ENCODE peak calls at places on chromosomes 3 and 15, in ten cellular contexts. One of them, this sample, is unnamed.

GRCh38 chr15:79408041-79408440 is 24.1 kb upstream of the MINAR1 start:
- DNase-seq in tibial nerve: no peak
- DNase-seq in transverse colon: no peak
- DNase-seq in AG10803: peak
- DNase-seq in glutamatergic neuron: no peak
- DNase-seq in SK-N-DZ: no peak
- DNase-seq in COR-L47: no peak
- DNase-seq in stimulated activated CD4-positive, alpha-beta T cell treated with anti-CD3 and anti-CD28 coated beads, Interleukin-4, amount 100 ng/mL, for 4 hours: no peak
- DNase-seq in activated CD4-positive, alpha-beta T cell treated with anti-CD3 and anti-CD28 coated beads, Interleukin-2, amount 50 U/mL, for 4 hours: no peak
- DNase-seq in NCI-H1092: no peak
- DNase-seq in this sample: no peak

GRCh38 chr3:190912736-190913135 is 50.2 kb upstream of the GMNC start:
- DNase-seq in SK-N-DZ: no peak
- DNase-seq in transverse colon: no peak
- DNase-seq in tibial nerve: no peak
- DNase-seq in COR-L47: peak
- DNase-seq in glutamatergic neuron: no peak
- DNase-seq in stimulated activated CD4-positive, alpha-beta T cell treated with anti-CD3 and anti-CD28 coated beads, Interleukin-4, amount 100 ng/mL, for 4 hours: no peak
- DNase-seq in activated CD4-positive, alpha-beta T cell treated with anti-CD3 and anti-CD28 coated beads, Interleukin-2, amount 50 U/mL, for 4 hours: no peak
- DNase-seq in NCI-H1092: no peak
- DNase-seq in AG10803: no peak
- DNase-seq in this sample: no peak

GRCh38 chr3:9169951-9170850 is 79.2 kb downstream of the SRGAP3 start:
- DNase-seq in stimulated activated CD4-positive, alpha-beta T cell treated with anti-CD3 and anti-CD28 coated beads, Interleukin-4, amount 100 ng/mL, for 4 hours: peak
- DNase-seq in tibial nerve: no peak
- DNase-seq in transverse colon: no peak
- DNase-seq in NCI-H1092: no peak
- DNase-seq in AG10803: no peak
- DNase-seq in SK-N-DZ: no peak
- DNase-seq in activated CD4-positive, alpha-beta T cell treated with anti-CD3 and anti-CD28 coated beads, Interleukin-2, amount 50 U/mL, for 4 hours: no peak
- DNase-seq in glutamatergic neuron: no peak
- DNase-seq in COR-L47: no peak
- DNase-seq in this sample: peak

GRCh38 chr3:115977866-115978265 is 354.6 kb downstream of the GAP43 start:
- DNase-seq in transverse colon: no peak
- DNase-seq in SK-N-DZ: no peak
- DNase-seq in tibial nerve: no peak
- DNase-seq in activated CD4-positive, alpha-beta T cell treated with anti-CD3 and anti-CD28 coated beads, Interleukin-2, amount 50 U/mL, for 4 hours: no peak
- DNase-seq in AG10803: no peak
- DNase-seq in glutamatergic neuron: no peak
- DNase-seq in stimulated activated CD4-positive, alpha-beta T cell treated with anti-CD3 and anti-CD28 coated beads, Interleukin-4, amount 100 ng/mL, for 4 hours: no peak
- DNase-seq in NCI-H1092: no peak
- DNase-seq in COR-L47: no peak
- DNase-seq in this sample: no peak

GRCh38 chr3:194272861-194273266 is 78.3 kb downstream of the CPN2 start:
- DNase-seq in glutamatergic neuron: no peak
- DNase-seq in AG10803: peak
- DNase-seq in tibial nerve: no peak
- DNase-seq in transverse colon: peak
- DNase-seq in SK-N-DZ: peak
- DNase-seq in NCI-H1092: no peak
- DNase-seq in stimulated activated CD4-positive, alpha-beta T cell treated with anti-CD3 and anti-CD28 coated beads, Interleukin-4, amount 100 ng/mL, for 4 hours: no peak
- DNase-seq in activated CD4-positive, alpha-beta T cell treated with anti-CD3 and anti-CD28 coated beads, Interleukin-2, amount 50 U/mL, for 4 hours: no peak
- DNase-seq in COR-L47: no peak
- DNase-seq in this sample: no peak

GRCh38 chr15:35466476-35466875 is 79.5 kb downstream of the DPH6 start:
- DNase-seq in COR-L47: no peak
- DNase-seq in tibial nerve: no peak
- DNase-seq in SK-N-DZ: no peak
- DNase-seq in glutamatergic neuron: no peak
- DNase-seq in stimulated activated CD4-positive, alpha-beta T cell treated with anti-CD3 and anti-CD28 coated beads, Interleukin-4, amount 100 ng/mL, for 4 hours: no peak
- DNase-seq in AG10803: no peak
- DNase-seq in transverse colon: no peak
- DNase-seq in activated CD4-positive, alpha-beta T cell treated with anti-CD3 and anti-CD28 coated beads, Interleukin-2, amount 50 U/mL, for 4 hours: no peak
- DNase-seq in NCI-H1092: no peak
- DNase-seq in this sample: no peak

GRCh38 chr3:31724681-31725080 is 192.0 kb downstream of the STT3B start:
- DNase-seq in tibial nerve: no peak
- DNase-seq in transverse colon: no peak
- DNase-seq in stimulated activated CD4-positive, alpha-beta T cell treated with anti-CD3 and anti-CD28 coated beads, Interleukin-4, amount 100 ng/mL, for 4 hours: no peak
- DNase-seq in activated CD4-positive, alpha-beta T cell treated with anti-CD3 and anti-CD28 coated beads, Interleukin-2, amount 50 U/mL, for 4 hours: no peak
- DNase-seq in glutamatergic neuron: no peak
- DNase-seq in COR-L47: no peak
- DNase-seq in NCI-H1092: no peak
- DNase-seq in SK-N-DZ: peak
- DNase-seq in AG10803: peak
- DNase-seq in this sample: no peak

GRCh38 chr3:151439652-151440125 is 21.2 kb downstream of the IGSF10 start:
- DNase-seq in AG10803: peak
- DNase-seq in activated CD4-positive, alpha-beta T cell treated with anti-CD3 and anti-CD28 coated beads, Interleukin-2, amount 50 U/mL, for 4 hours: no peak
- DNase-seq in stimulated activated CD4-positive, alpha-beta T cell treated with anti-CD3 and anti-CD28 coated beads, Interleukin-4, amount 100 ng/mL, for 4 hours: no peak
- DNase-seq in tibial nerve: no peak
- DNase-seq in glutamatergic neuron: no peak
- DNase-seq in SK-N-DZ: peak
- DNase-seq in NCI-H1092: peak
- DNase-seq in COR-L47: peak
- DNase-seq in transverse colon: no peak
- DNase-seq in this sample: peak

GRCh38 chr3:128922804-128923459 is 43.5 kb downstream of the ACAD9 start:
- DNase-seq in stimulated activated CD4-positive, alpha-beta T cell treated with anti-CD3 and anti-CD28 coated beads, Interleukin-4, amount 100 ng/mL, for 4 hours: peak
- DNase-seq in activated CD4-positive, alpha-beta T cell treated with anti-CD3 and anti-CD28 coated beads, Interleukin-2, amount 50 U/mL, for 4 hours: peak
- DNase-seq in SK-N-DZ: no peak
- DNase-seq in NCI-H1092: no peak
- DNase-seq in transverse colon: no peak
- DNase-seq in AG10803: no peak
- DNase-seq in COR-L47: no peak
- DNase-seq in tibial nerve: no peak
- DNase-seq in glutamatergic neuron: no peak
- DNase-seq in this sample: peak

GRCh38 chr15:84992157-84992940 is 10.7 kb downstream of the PDE8A start:
- DNase-seq in tibial nerve: no peak
- DNase-seq in glutamatergic neuron: no peak
- DNase-seq in transverse colon: peak
- DNase-seq in SK-N-DZ: no peak
- DNase-seq in COR-L47: no peak
- DNase-seq in NCI-H1092: no peak
- DNase-seq in activated CD4-positive, alpha-beta T cell treated with anti-CD3 and anti-CD28 coated beads, Interleukin-2, amount 50 U/mL, for 4 hours: peak
- DNase-seq in AG10803: peak
- DNase-seq in stimulated activated CD4-positive, alpha-beta T cell treated with anti-CD3 and anti-CD28 coated beads, Interleukin-4, amount 100 ng/mL, for 4 hours: peak
- DNase-seq in this sample: peak

GRCh38 chr3:182811269-182811596 is 17.9 kb downstream of the ATP11B start:
- DNase-seq in transverse colon: no peak
- DNase-seq in NCI-H1092: no peak
- DNase-seq in AG10803: no peak
- DNase-seq in tibial nerve: no peak
- DNase-seq in COR-L47: no peak
- DNase-seq in stimulated activated CD4-positive, alpha-beta T cell treated with anti-CD3 and anti-CD28 coated beads, Interleukin-4, amount 100 ng/mL, for 4 hours: no peak
- DNase-seq in SK-N-DZ: no peak
- DNase-seq in activated CD4-positive, alpha-beta T cell treated with anti-CD3 and anti-CD28 coated beads, Interleukin-2, amount 50 U/mL, for 4 hours: no peak
- DNase-seq in glutamatergic neuron: no peak
- DNase-seq in this sample: no peak

GRCh38 chr3:24493951-24494615 is 567 bp downstream of the THRB start:
- DNase-seq in transverse colon: peak
- DNase-seq in tibial nerve: peak
- DNase-seq in AG10803: peak
- DNase-seq in COR-L47: peak
- DNase-seq in glutamatergic neuron: peak
- DNase-seq in stimulated activated CD4-positive, alpha-beta T cell treated with anti-CD3 and anti-CD28 coated beads, Interleukin-4, amount 100 ng/mL, for 4 hours: no peak
- DNase-seq in SK-N-DZ: no peak
- DNase-seq in NCI-H1092: no peak
- DNase-seq in activated CD4-positive, alpha-beta T cell treated with anti-CD3 and anti-CD28 coated beads, Interleukin-2, amount 50 U/mL, for 4 hours: no peak
- DNase-seq in this sample: peak

This sample was measured in small intestine.